ENCODE peak calls at places on chromosome 7, in six cellular contexts. L is chondrocyte, R is brain microvascular endothelial cell, B is nephron progenitor cell, H is WTC11, D is cardiac fibroblast. M is an unnamed sample.

GRCh38 chr7:68613897-68614296 is 984.4 kb upstream of the AUTS2 start:
- DNase-seq in H (no peak), R (no peak), L (no peak), B (no peak), D (no peak), M (no peak)

GRCh38 chr7:134750083-134751062 is 29.1 kb upstream of the CALD1 start:
- DNase-seq in B (peak; percentile 65), H (peak; percentile 82), D (peak; percentile 67), L (no peak), R (peak; percentile 43), M (no peak)

GRCh38 chr7:2680792-2681490 is 7.1 kb upstream of the AMZ1 start:
- DNase-seq in B (peak; percentile 81), L (no peak), D (peak; percentile 80), H (peak; percentile 89), R (peak; percentile 53), M (no peak)

GRCh38 chr7:31373337-31374289 is 33.1 kb upstream of the NEUROD6 start:
- DNase-seq in D (peak; percentile 41), L (no peak), R (peak; percentile 27), H (peak; percentile 74), B (peak; percentile 62), M (no peak)

GRCh38 chr7:81150951-81151361 is 232.1 kb upstream of the SEMA3C start:
- DNase-seq in D (peak; percentile 14), R (no peak), B (no peak), H (no peak), L (no peak), M (no peak)

GRCh38 chr7:105808703-105809590 is 67.5 kb downstream of the ATXN7L1 start:
- DNase-seq in L (no peak), R (peak; percentile 67), H (no peak), D (peak; percentile 81), B (no peak), M (peak; percentile 88)

GRCh38 chr7:43582503-43583423 is at the start of gene STK17A:
- DNase-seq in H (peak; percentile 92), L (peak; percentile 95), D (peak; percentile 90), B (peak; percentile 92), R (peak; percentile 83), M (peak; percentile 93)

GRCh38 chr7:84841809-84842208 is 345.0 kb downstream of the SEMA3D start:
- DNase-seq in D (peak; percentile 72), B (no peak), L (no peak), H (no peak), R (no peak), M (no peak)

GRCh38 chr7:150955519-150956394 is 22.4 kb downstream of the KCNH2 start:
- DNase-seq in R (no peak), H (peak; percentile 60), D (no peak), B (peak; percentile 93), L (no peak), M (no peak)

GRCh38 chr7:29588900-29589696 is 25.5 kb downstream of the PRR15 start:
- DNase-seq in B (peak; percentile 48), L (no peak), R (peak; percentile 28), D (peak; percentile 67), H (peak; percentile 64), M (no peak)

GRCh38 chr7:41691286-41691966 is 11.5 kb downstream of the INHBA start:
- DNase-seq in D (no peak), L (no peak), B (no peak), H (no peak), R (no peak), M (no peak)

GRCh38 chr7:96723622-96724021 is 14.0 kb upstream of the SEM1 start:
- DNase-seq in D (peak; percentile 24), R (no peak), L (no peak), H (no peak), B (no peak), M (no peak)

GRCh38 chr7:1839701-1840100 is 169.6 kb downstream of the ELFN1 start:
- DNase-seq in L (peak; percentile 89), B (no peak), H (peak; percentile 8), R (no peak), D (no peak), M (peak; percentile 41)

GRCh38 chr7:45149606-45150005 is 8.0 kb upstream of the RAMP3 start:
- DNase-seq in H (no peak), R (no peak), D (no peak), B (no peak), L (peak; percentile 34), M (peak; percentile 19)

GRCh38 chr7:123204206-123204835 is 4.6 kb upstream of the SLC13A1 start:
- DNase-seq in B (no peak), L (no peak), H (no peak), D (no peak), R (no peak), M (no peak)

GRCh38 chr7:123210986-123211385 is 11.2 kb upstream of the SLC13A1 start:
- DNase-seq in L (no peak), R (no peak), B (no peak), H (no peak), D (no peak), M (no peak)

GRCh38 chr7:123211545-123211944 is 11.8 kb upstream of the SLC13A1 start:
- DNase-seq in H (no peak), L (no peak), D (no peak), B (no peak), R (no peak), M (no peak)

GRCh38 chr7:123209786-123210185 is 10.0 kb upstream of the SLC13A1 start:
- DNase-seq in L (no peak), H (no peak), D (no peak), R (peak; percentile 35), B (no peak), M (no peak)

GRCh38 chr7:123208793-123209192 is 9.0 kb upstream of the SLC13A1 start:
- DNase-seq in D (peak; percentile 58), H (no peak), R (peak; percentile 11), L (no peak), B (no peak), M (no peak)
- TF ChIP-seq CTCF in D (peak; percentile 62), H (no peak), R (peak; percentile 74), L (peak; percentile 76), B (peak; percentile 31), M (no peak)

DNA sequence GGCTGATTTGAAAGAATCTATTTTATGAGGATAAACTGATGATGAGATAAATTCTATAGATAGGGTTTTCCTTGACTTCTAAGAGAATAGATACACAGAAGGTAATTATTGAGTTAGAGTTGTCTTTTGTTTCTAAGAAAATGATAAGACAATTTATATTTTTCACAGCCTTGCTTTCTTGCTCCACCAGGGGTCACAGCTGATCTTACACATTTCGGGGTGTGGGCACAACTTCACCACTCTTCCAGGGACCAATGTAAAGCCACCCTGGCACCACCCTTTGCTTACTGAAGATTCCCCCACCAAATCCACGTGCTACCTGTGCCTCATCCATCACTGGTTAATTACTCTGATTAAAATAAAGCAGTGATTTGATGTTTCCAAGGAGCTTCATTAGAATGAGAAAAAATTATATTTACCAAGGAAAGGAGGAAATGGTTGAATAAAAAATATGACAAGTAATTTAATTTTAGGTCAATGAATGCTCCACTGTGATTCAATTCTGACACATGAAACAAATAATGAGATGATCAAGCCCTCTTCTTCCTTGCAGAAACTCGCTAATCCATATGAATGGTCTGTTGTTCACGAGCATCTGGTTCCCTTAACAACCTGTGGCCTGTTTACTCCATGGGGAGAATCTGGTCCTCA is 177.3 kb upstream of the TNS3 start:
- DNase-seq in B (no peak), R (no peak), H (no peak), D (peak; percentile 40), L (no peak), M (no peak)
- TF ChIP-seq CTCF in B (peak; percentile 9), R (peak; percentile 54), H (no peak), D (peak; percentile 19), L (peak; percentile 69), M (no peak)

DNA sequence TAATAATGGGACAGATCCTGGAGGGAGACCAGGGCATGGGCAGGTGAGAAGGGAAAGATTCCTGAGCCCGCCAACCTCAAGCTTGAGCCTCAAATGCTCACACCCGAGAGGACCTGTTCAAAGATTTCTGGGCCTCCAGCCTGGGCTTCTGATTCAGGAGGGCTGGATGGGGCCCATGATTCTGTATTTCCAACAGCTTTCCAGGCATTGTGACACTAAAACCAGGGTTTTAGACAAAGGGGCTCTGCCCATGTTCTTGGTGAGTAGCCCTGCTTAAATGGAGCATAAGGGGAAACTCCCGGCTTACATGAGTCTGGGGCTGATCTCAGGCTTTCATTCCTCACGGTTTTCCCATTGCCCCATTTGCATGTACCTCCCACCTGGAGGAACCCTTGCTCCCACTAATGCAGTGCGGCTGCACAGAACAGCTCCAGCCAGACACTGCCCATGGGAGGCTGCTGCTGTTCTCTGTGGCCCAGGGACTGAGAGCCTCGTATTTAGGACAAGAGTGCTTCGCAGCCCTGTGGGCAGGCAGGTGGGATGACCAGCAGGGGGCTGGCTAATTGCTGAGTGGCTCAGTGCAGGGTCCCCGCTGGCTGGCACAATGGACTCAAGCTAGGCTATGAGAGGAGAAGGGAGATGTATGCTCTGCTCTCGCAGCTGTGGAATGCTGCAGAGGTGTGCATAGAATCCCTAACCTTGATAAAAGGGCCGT is 135.3 kb upstream of the COBL start:
- DNase-seq in L (no peak), R (no peak), B (peak; percentile 28), D (no peak), H (peak; percentile 72), M (no peak)
- TF ChIP-seq CTCF in L (no peak), R (no peak), B (peak; percentile 27), D (no peak), H (peak; percentile 35), M (no peak)

GRCh38 chr7:33614357-33615132 is 290.8 kb upstream of the BMPER start:
- DNase-seq in H (no peak), L (no peak), D (no peak), B (no peak), R (no peak), M (no peak)
- TF ChIP-seq CTCF in H (no peak), L (no peak), D (no peak), B (no peak), R (no peak), M (no peak)

GRCh38 chr7:140674899-140675701 is 2.4 kb downstream of the ADCK2 start:
- DNase-seq in H (no peak), L (peak; percentile 28), R (peak; percentile 30), B (peak; percentile 54), D (peak; percentile 72), M (peak; percentile 64)
- TF ChIP-seq CTCF in H (no peak), L (peak; percentile 76), R (peak; percentile 70), B (peak; percentile 48), D (peak; percentile 58), M (peak; percentile 53)

GRCh38 chr7:24005517-24005916 is 278.5 kb upstream of the NPY start:
- DNase-seq in D (no peak), L (no peak), H (no peak), B (no peak), R (no peak), M (no peak)
- TF ChIP-seq CTCF in D (no peak), L (no peak), H (no peak), B (no peak), R (no peak), M (no peak)

GRCh38 chr7:65475040-65475726 is 101.5 kb downstream of the ZNF92 start:
- DNase-seq in D (no peak), B (no peak), R (no peak), L (no peak), H (no peak), M (no peak)

GRCh38 chr7:65475734-65476319 is 102.2 kb downstream of the ZNF92 start:
- DNase-seq in R (no peak), H (no peak), B (no peak), L (no peak), D (peak; percentile 54), M (no peak)

GRCh38 chr7:65471587-65471986 is 97.9 kb downstream of the ZNF92 start:
- DNase-seq in B (no peak), H (no peak), L (no peak), D (no peak), R (no peak), M (no peak)

GRCh38 chr7:65477326-65477725 is 103.7 kb downstream of the ZNF92 start:
- DNase-seq in D (peak; percentile 28), H (peak; percentile 75), L (no peak), R (no peak), B (peak; percentile 47), M (no peak)
- TF ChIP-seq CTCF in D (peak; percentile 31), H (peak; percentile 61), L (peak; percentile 36), R (peak; percentile 50), B (peak; percentile 39), M (no peak)

GRCh38 chr7:155844019-155844453 is 31.8 kb upstream of the SHH start:
- DNase-seq in D (no peak), R (no peak), L (no peak), H (no peak), B (peak; percentile 31), M (no peak)
- TF ChIP-seq CTCF in D (no peak), R (peak; percentile 15), L (no peak), H (no peak), B (no peak), M (no peak)